ENCODE peak calls at places on chromosomes 16 and 17, in nine cellular contexts. S is germinal center, G is iris pigment epithelial cell, U is HFFc6, A is HL-60, J is H54, Q is brain microvascular endothelial cell, B is AG08395, I is WTC11. T is an unnamed sample.

GRCh38 chr16:76668207-76668725 is 391.1 kb downstream of the CNTNAP4 start:
- DNase-seq in Q (no peak), B (no peak), S (no peak), I (peak), G (no peak), A (no peak), J (no peak), U (no peak), T (no peak)

GRCh38 chr17:65332375-65332774 is 195.2 kb downstream of the RGS9 start:
- DNase-seq in G (peak), A (no peak), Q (peak), J (peak), S (no peak), U (peak), I (no peak), B (peak), T (peak)

GRCh38 chr17:39904990-39905288 is 13.5 kb downstream of the GSDMB start:
- DNase-seq in B (no peak), J (no peak), G (no peak), I (no peak), A (no peak), Q (no peak), S (no peak), U (no peak), T (no peak)

GRCh38 chr16:81214745-81215166 is 23.7 kb upstream of the BCO1 start:
- DNase-seq in G (peak), S (no peak), Q (peak), B (peak), I (peak), A (no peak), J (peak), U (no peak), T (no peak)

GRCh38 chr16:78184554-78185183 is 85.2 kb downstream of the WWOX start:
- DNase-seq in B (peak), S (no peak), A (no peak), G (peak), I (no peak), J (no peak), U (peak), Q (peak), T (peak)

GRCh38 chr16:70713781-70714180 is 27.9 kb upstream of the MTSS2 start:
- DNase-seq in A (no peak), U (no peak), I (no peak), G (no peak), B (no peak), J (no peak), Q (no peak), S (no peak), T (no peak)

GRCh38 chr17:56593741-56594527 is 435 bp downstream of the NOG start:
- DNase-seq in Q (peak), B (peak), U (peak), J (peak), I (peak), A (peak), S (peak), G (peak), T (peak)

GRCh38 chr17:50204431-50204830 is 3.0 kb upstream of the COL1A1 start:
- DNase-seq in J (no peak), S (no peak), U (no peak), I (no peak), B (no peak), Q (no peak), G (no peak), A (no peak), T (no peak)

GRCh38 chr16:11407047-11407982 is 62.1 kb downstream of the RMI2 start:
- DNase-seq in I (peak), B (peak), U (peak), J (peak), S (peak), G (peak), Q (peak), A (peak), T (peak)

GRCh38 chr17:53141280-53141679 is 681.4 kb upstream of the KIF2B start:
- DNase-seq in G (no peak), B (no peak), Q (no peak), S (no peak), U (no peak), A (no peak), I (no peak), J (no peak), T (no peak)

GRCh38 chr17:44761932-44762810 is 3.4 kb downstream of the ADAM11 start:
- DNase-seq in J (no peak), A (no peak), B (no peak), S (no peak), I (no peak), G (no peak), U (no peak), Q (no peak), T (no peak)

GRCh38 chr16:71461686-71462648 is at the start of gene ZNF23:
- DNase-seq in Q (peak), I (peak), S (peak), U (peak), A (peak), G (peak), B (peak), J (peak), T (peak)

GRCh38 chr17:29181226-29181625 is 1.0 kb upstream of the MYO18A start:
- DNase-seq in U (no peak), J (no peak), S (no peak), A (peak), G (no peak), B (no peak), I (no peak), Q (no peak), T (no peak)

GRCh38 chr16:56348168-56349085 is 76.9 kb downstream of the AMFR start:
- DNase-seq in U (no peak), A (no peak), J (no peak), B (no peak), Q (no peak), S (no peak), I (no peak), G (no peak), T (no peak)

GRCh38 chr17:18033442-18034099 is 5.4 kb downstream of the ATPAF2 start:
- DNase-seq in S (peak), B (peak), Q (peak), A (peak), U (peak), J (peak), I (no peak), G (peak), T (peak)

T was measured in H4.